ENCODE peak calls at places on chromosomes 7 and 10, in eight cellular contexts. Z is lower lobe of right lung; B is GM12878; K is CD8-positive, alpha-beta T cell; D is lung; Q is naive thymus-derived CD4-positive, alpha-beta T cell; M is heart left ventricle; I is upper lobe of left lung. H is an unnamed sample.

GRCh38 chr10:89440262-89440661 is 25.9 kb downstream of the IFIT5 start:
- ATAC-seq in D (no peak), Z (peak; percentile 73), M (peak; percentile 93), Q (no peak), B (no peak), I (peak; percentile 24), K (no peak), H (no peak)

GRCh38 chr10:70190581-70190980 is 20.3 kb upstream of the SAR1A start:
- ATAC-seq in Q (no peak), K (no peak), B (no peak), I (no peak), M (peak; percentile 24), Z (no peak), D (no peak), H (no peak)

GRCh38 chr7:45625714-45626440 is 51.7 kb downstream of the ADCY1 start:
- ATAC-seq in D (no peak), Z (no peak), Q (no peak), B (no peak), M (no peak), K (no peak), I (no peak), H (no peak)

GRCh38 chr10:91924212-91925021 is 847 bp downstream of the BTAF1 start:
- ATAC-seq in Q (peak; percentile 1), K (no peak), D (no peak), B (peak; percentile 50), Z (peak; percentile 27), M (no peak), I (peak; percentile 40), H (no peak)

GRCh38 chr10:104937528-104937927 is 296.4 kb downstream of the SORCS3 start:
- ATAC-seq in K (no peak), Q (no peak), Z (peak; percentile 9), D (no peak), I (peak; percentile 12), B (no peak), M (no peak), H (no peak)

GRCh38 chr10:110074986-110075664 is 67.3 kb downstream of the ADD3 start:
- ATAC-seq in Q (no peak), M (peak; percentile 64), Z (no peak), I (peak; percentile 72), K (no peak), D (no peak), B (no peak), H (no peak)

GRCh38 chr7:78400038-78400437 is 601.5 kb downstream of the PHTF2 start:
- ATAC-seq in B (no peak), I (no peak), D (no peak), M (no peak), Z (no peak), K (no peak), Q (no peak), H (no peak)

GRCh38 chr10:3655528-3655927 is 129.5 kb downstream of the KLF6 start:
- ATAC-seq in B (no peak), M (no peak), D (no peak), I (peak; percentile 16), K (peak; percentile 40), Q (peak; percentile 73), Z (peak; percentile 57), H (no peak)

DNA sequence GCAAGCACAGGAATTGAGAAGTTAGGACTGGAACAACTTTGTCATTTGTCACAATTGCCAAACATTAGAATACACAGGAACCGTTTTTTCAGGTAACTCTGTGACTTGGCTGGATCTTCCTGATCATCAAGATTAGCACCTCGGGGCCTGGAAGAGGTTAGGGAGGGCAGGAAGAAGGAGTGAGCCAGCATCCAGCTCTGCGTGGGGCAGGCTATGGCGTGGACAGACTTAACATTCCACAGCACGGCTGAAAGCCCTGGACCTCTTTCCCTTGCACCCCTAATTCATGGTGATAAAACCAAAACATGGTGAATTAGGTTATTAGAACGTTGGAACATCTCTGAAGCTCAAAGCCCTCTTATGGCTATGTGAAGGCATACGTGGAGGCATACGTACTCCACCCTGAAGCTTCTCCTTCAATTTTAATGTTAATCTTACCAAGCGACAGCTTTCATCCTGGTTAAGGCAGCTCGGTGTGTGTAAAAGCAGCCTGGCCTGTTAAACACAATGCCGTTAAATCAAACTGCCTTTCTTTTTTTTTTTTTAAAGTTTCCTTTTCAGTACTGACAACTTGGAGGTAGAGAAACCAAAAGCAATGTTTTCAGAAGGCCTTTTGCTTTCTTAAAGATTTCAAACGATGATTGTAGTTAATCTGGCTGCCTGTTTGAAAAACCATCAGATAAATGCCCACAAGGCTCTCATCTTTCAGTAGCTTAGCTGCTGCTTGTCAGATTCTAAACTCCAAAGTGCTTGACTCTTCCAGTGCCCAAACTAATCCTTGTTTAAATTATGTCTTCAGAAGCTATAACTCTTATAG is 4.5 kb downstream of the GRK5 start:
- ATAC-seq in K (no peak), Z (no peak), I (no peak), Q (peak; percentile 8), M (no peak), D (no peak), B (no peak), H (no peak)
- H3K4me3 ChIP-seq in K (peak overlapping the region; percentile 2), Z (peak overlapping the region; percentile 79), I (peak overlapping the region; percentile 17), Q (peak overlapping the region; percentile 36), M (peak overlapping the region; percentile 94), D (no peak overlapping the region), B (peak overlapping the region; percentile 73), H (peak overlapping the region; percentile 26)

DNA sequence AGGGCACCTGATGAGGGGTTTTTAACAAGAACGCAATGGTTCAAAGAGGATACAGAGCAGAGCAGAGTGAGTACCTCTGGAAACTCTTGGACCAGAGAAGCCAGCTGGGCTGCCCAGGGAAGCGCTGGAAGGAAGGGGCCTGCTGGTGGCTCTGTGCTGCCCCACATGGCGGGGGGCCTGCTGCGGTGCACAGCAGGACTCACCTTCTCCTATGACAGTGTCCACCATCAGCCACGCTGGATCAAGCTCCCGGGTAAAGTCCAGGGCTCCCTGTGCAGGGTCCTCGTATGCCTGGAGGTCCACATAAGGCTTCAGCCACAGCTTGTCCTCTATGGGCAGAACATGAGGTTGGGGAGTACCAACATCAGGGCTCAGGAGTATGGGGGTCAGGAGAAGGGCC is 12.5 kb downstream of the EPHA1 start:
- ATAC-seq in M (no peak), Q (no peak), Z (no peak), D (no peak), B (no peak), I (no peak), K (no peak), H (no peak)
- H3K4me3 ChIP-seq in M (no peak overlapping the region), Q (no peak overlapping the region), Z (no peak overlapping the region), D (no peak overlapping the region), B (no peak overlapping the region), I (no peak overlapping the region), K (no peak overlapping the region), H (no peak overlapping the region)

GRCh38 chr10:21368022-21368582 is 157.4 kb downstream of the SKIDA1 start:
- ATAC-seq in I (no peak), M (no peak), B (peak; percentile 77), K (no peak), D (no peak), Q (no peak), Z (no peak), H (no peak)

GRCh38 chr10:21363087-21363752 is 162.3 kb downstream of the SKIDA1 start:
- ATAC-seq in D (no peak), I (no peak), B (no peak), Q (no peak), K (no peak), M (no peak), Z (no peak), H (no peak)

GRCh38 chr10:21363753-21364104 is 161.8 kb downstream of the SKIDA1 start:
- ATAC-seq in M (no peak), K (no peak), B (no peak), Q (no peak), Z (no peak), I (no peak), D (no peak), H (no peak)

GRCh38 chr10:21368728-21369425 is 156.6 kb downstream of the SKIDA1 start:
- ATAC-seq in B (peak; percentile 9), K (no peak), M (no peak), Q (no peak), Z (no peak), I (no peak), D (no peak), H (no peak)

GRCh38 chr10:21364196-21365114 is 161.0 kb downstream of the SKIDA1 start:
- ATAC-seq in D (no peak), K (no peak), Q (no peak), M (peak; percentile 94), B (no peak), Z (no peak), I (no peak), H (peak; percentile 31)
- H3K4me3 ChIP-seq in D (no peak overlapping the region), K (no peak overlapping the region), Q (no peak overlapping the region), M (no peak overlapping the region), B (no peak overlapping the region), Z (no peak overlapping the region), I (no peak overlapping the region), H (no peak overlapping the region)

GRCh38 chr10:16816142-16816541 is 1.1 kb downstream of the RSU1 start:
- ATAC-seq in M (no peak), K (no peak), Q (no peak), I (no peak), B (no peak), D (no peak), Z (no peak), H (no peak)
- H3K4me3 ChIP-seq in M (peak overlapping the region; percentile 80), K (no peak overlapping the region), Q (peak overlapping the region; percentile 66), I (peak overlapping the region; percentile 70), B (peak overlapping the region; percentile 85), D (no peak overlapping the region), Z (peak overlapping the region; percentile 81), H (peak overlapping the region; percentile 79)

GRCh38 chr10:12608761-12609160 is 259.4 kb downstream of the CAMK1D start:
- ATAC-seq in K (no peak), Q (no peak), I (no peak), M (no peak), B (no peak), Z (no peak), D (no peak), H (no peak)

GRCh38 chr10:12606461-12606860 is 257.1 kb downstream of the CAMK1D start:
- ATAC-seq in Q (no peak), B (no peak), D (no peak), K (no peak), Z (no peak), I (no peak), M (no peak), H (no peak)

GRCh38 chr10:12602557-12602956 is 253.2 kb downstream of the CAMK1D start:
- ATAC-seq in B (no peak), Q (no peak), I (no peak), M (no peak), Z (no peak), D (no peak), K (no peak), H (no peak)

GRCh38 chr10:12603766-12604470 is 254.6 kb downstream of the CAMK1D start:
- ATAC-seq in D (no peak), K (no peak), B (no peak), M (no peak), I (no peak), Z (no peak), Q (no peak), H (no peak)

DNA sequence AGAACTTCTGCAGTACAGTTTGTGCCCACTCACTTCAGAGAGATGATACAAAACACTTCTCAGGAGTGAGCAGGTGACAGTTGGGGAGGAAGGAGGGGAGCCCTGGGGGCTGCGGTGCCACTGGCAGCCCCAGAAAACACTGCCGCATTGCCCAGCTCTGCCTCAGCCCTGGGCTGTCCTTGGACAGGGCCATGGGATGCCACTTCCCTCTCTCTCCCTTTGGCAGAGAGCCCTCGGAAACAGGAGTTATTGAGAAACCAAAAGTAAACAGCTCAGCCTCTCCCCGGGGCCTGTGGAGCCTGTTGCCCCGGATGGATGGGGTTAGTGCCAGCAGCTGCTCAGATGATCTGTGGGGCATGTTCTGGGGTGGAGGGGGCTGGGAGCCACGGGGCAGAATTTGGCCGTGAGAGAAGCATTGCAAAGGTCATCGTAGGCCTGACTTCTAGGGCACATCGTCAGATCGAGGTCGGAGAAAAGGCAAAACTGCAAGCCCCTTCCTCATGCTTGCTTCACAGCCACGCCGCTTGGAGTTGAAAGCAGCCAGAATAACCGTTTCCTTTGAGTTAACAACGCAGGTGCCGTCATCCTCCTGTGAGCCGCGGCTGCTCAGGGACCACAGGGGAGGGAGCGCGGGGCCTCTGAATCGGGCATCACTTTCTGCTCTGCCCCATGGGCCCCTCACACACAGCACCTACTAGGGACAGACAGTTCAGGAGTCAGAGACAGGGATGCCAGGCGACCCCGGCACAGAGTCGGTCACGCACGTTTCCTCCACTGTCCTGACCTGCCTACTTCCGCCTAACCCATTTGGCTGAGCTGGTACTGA is 256.4 kb downstream of the CAMK1D start:
- ATAC-seq in D (peak; percentile 78), Z (peak; percentile 96), M (peak; percentile 93), B (peak; percentile 92), I (peak; percentile 89), Q (peak; percentile 87), K (peak; percentile 85), H (peak; percentile 96)
- H3K4me3 ChIP-seq in D (no peak overlapping the region), Z (peak overlapping the region; percentile 40), M (peak overlapping the region; percentile 47), B (peak overlapping the region; percentile 62), I (peak overlapping the region; percentile 39), Q (peak overlapping the region; percentile 67), K (peak overlapping the region; percentile 57), H (peak overlapping the region; percentile 13)

H was measured in gastroesophageal sphincter.